ENCODE peak calls at places on chromosomes 7 and 10, in six cellular contexts. Y, U, I, N, S and Q are unnamed samples.

GRCh38 chr10:101193210-101193609 is 36.1 kb downstream of the LBX1 start:
- ATAC-seq in Y (no peak), U (peak; percentile 83), I (no peak), N (no peak), S (no peak), Q (no peak)

GRCh38 chr10:86900955-86901354 is 56.5 kb downstream of the MMRN2 start:
- ATAC-seq in Y (no peak), U (no peak), I (no peak), N (no peak), S (no peak), Q (no peak)

GRCh38 chr10:35236739-35237138 is 99.6 kb upstream of the CCNY start:
- ATAC-seq in Y (no peak), U (no peak), I (no peak), N (no peak), S (peak; percentile 84), Q (no peak)

GRCh38 chr7:28013019-28013418 is 167.6 kb downstream of the JAZF1 start:
- ATAC-seq in Y (no peak), U (no peak), I (no peak), N (no peak), S (no peak), Q (no peak)

GRCh38 chr7:151616443-151617213 is 96.9 kb upstream of the RHEB start:
- ATAC-seq in Y (no peak), U (no peak), I (no peak), N (no peak), S (peak; percentile 57), Q (no peak)

GRCh38 chr7:157687845-157688244 is 351.0 kb downstream of the DNAJB6 start:
- ATAC-seq in Y (no peak), U (no peak), I (no peak), N (no peak), S (no peak), Q (no peak)

GRCh38 chr7:105743351-105743812 is 133.0 kb downstream of the ATXN7L1 start:
- ATAC-seq in Y (peak; percentile 12), U (no peak), I (no peak), N (no peak), S (peak; percentile 61), Q (peak; percentile 84)

GRCh38 chr7:75979361-75980125 is 14.9 kb downstream of the TMEM120A start:
- ATAC-seq in Y (no peak), U (no peak), I (no peak), N (no peak), S (no peak), Q (no peak)

GRCh38 chr7:16801111-16801542 is 3.7 kb downstream of the AGR2 start:
- ATAC-seq in Y (peak; percentile 44), U (peak; percentile 46), I (peak; percentile 61), N (peak; percentile 74), S (peak; percentile 88), Q (peak; percentile 41)